ENCODE peak calls at places on chromosomes 3 and 15, in eight cellular contexts. One of them, this sample, is unnamed.

GRCh38 chr15:81264072-81264857 is 59.7 kb downstream of the STARD5 start:
- DNase-seq in neural progenitor cell: no peak
- DNase-seq in GM23248: peak
- DNase-seq in GM23338: no peak
- DNase-seq in MM.1S: no peak
- DNase-seq in HCT116: no peak
- DNase-seq in SK-N-SH: no peak
- DNase-seq in hepatocyte: no peak
- DNase-seq in this sample: no peak

GRCh38 chr15:67433495-67434099 is 87.3 kb upstream of the C15orf61 start:
- DNase-seq in MM.1S: peak
- DNase-seq in GM23338: peak
- DNase-seq in hepatocyte: peak
- DNase-seq in GM23248: peak
- DNase-seq in HCT116: peak
- DNase-seq in SK-N-SH: peak
- DNase-seq in neural progenitor cell: peak
- DNase-seq in this sample: peak

GRCh38 chr3:171733561-171733960 is 76.7 kb downstream of the PLD1 start:
- DNase-seq in GM23338: no peak
- DNase-seq in hepatocyte: no peak
- DNase-seq in HCT116: no peak
- DNase-seq in SK-N-SH: no peak
- DNase-seq in neural progenitor cell: no peak
- DNase-seq in GM23248: no peak
- DNase-seq in MM.1S: no peak
- DNase-seq in this sample: no peak

GRCh38 chr3:133536635-133536980 is 36.9 kb upstream of the CDV3 start:
- DNase-seq in hepatocyte: no peak
- DNase-seq in HCT116: no peak
- DNase-seq in neural progenitor cell: no peak
- DNase-seq in MM.1S: no peak
- DNase-seq in SK-N-SH: no peak
- DNase-seq in GM23338: no peak
- DNase-seq in GM23248: no peak
- DNase-seq in this sample: no peak

GRCh38 chr3:47163023-47163989 is 607 bp downstream of the SETD2 start:
- DNase-seq in GM23338: peak
- DNase-seq in neural progenitor cell: no peak
- DNase-seq in SK-N-SH: peak
- DNase-seq in hepatocyte: peak
- DNase-seq in HCT116: no peak
- DNase-seq in MM.1S: peak
- DNase-seq in GM23248: peak
- DNase-seq in this sample: peak

GRCh38 chr3:18297131-18297530 is 128.0 kb downstream of the SATB1 start:
- DNase-seq in SK-N-SH: no peak
- DNase-seq in MM.1S: no peak
- DNase-seq in neural progenitor cell: no peak
- DNase-seq in GM23248: no peak
- DNase-seq in GM23338: no peak
- DNase-seq in HCT116: no peak
- DNase-seq in hepatocyte: no peak
- DNase-seq in this sample: no peak

GRCh38 chr3:169390310-169390731 is 273.2 kb downstream of the MECOM start:
- DNase-seq in MM.1S: peak
- DNase-seq in GM23248: peak
- DNase-seq in HCT116: no peak
- DNase-seq in neural progenitor cell: no peak
- DNase-seq in GM23338: peak
- DNase-seq in SK-N-SH: no peak
- DNase-seq in hepatocyte: peak
- DNase-seq in this sample: peak

GRCh38 chr3:140273542-140274195 is 338.7 kb downstream of the CLSTN2 start:
- DNase-seq in hepatocyte: no peak
- DNase-seq in HCT116: no peak
- DNase-seq in SK-N-SH: no peak
- DNase-seq in GM23248: peak
- DNase-seq in GM23338: no peak
- DNase-seq in neural progenitor cell: no peak
- DNase-seq in MM.1S: no peak
- DNase-seq in this sample: no peak

GRCh38 chr15:37219211-37219701 is 118.9 kb upstream of the MEIS2 start:
- DNase-seq in hepatocyte: peak
- DNase-seq in SK-N-SH: no peak
- DNase-seq in MM.1S: no peak
- DNase-seq in neural progenitor cell: no peak
- DNase-seq in GM23248: no peak
- DNase-seq in GM23338: no peak
- DNase-seq in HCT116: no peak
- DNase-seq in this sample: no peak

GRCh38 chr15:39281094-39281493 is 299.8 kb upstream of the THBS1 start:
- DNase-seq in GM23248: peak
- DNase-seq in SK-N-SH: no peak
- DNase-seq in MM.1S: no peak
- DNase-seq in GM23338: no peak
- DNase-seq in HCT116: no peak
- DNase-seq in hepatocyte: no peak
- DNase-seq in neural progenitor cell: no peak
- DNase-seq in this sample: no peak

GRCh38 chr3:142501004-142501926 is 53.4 kb upstream of the XRN1 start:
- DNase-seq in SK-N-SH: no peak
- DNase-seq in HCT116: no peak
- DNase-seq in neural progenitor cell: no peak
- DNase-seq in hepatocyte: peak
- DNase-seq in MM.1S: no peak
- DNase-seq in GM23248: peak
- DNase-seq in GM23338: no peak
- DNase-seq in this sample: peak

GRCh38 chr3:140724856-140725812 is 47.3 kb downstream of the TRIM42 start:
- DNase-seq in MM.1S: no peak
- DNase-seq in HCT116: no peak
- DNase-seq in hepatocyte: no peak
- DNase-seq in SK-N-SH: no peak
- DNase-seq in neural progenitor cell: no peak
- DNase-seq in GM23338: no peak
- DNase-seq in GM23248: no peak
- DNase-seq in this sample: no peak

GRCh38 chr15:57253082-57253481 is 123.2 kb upstream of the CGNL1 start:
- DNase-seq in neural progenitor cell: no peak
- DNase-seq in MM.1S: no peak
- DNase-seq in HCT116: no peak
- DNase-seq in SK-N-SH: no peak
- DNase-seq in GM23248: no peak
- DNase-seq in GM23338: peak
- DNase-seq in hepatocyte: no peak
- DNase-seq in this sample: no peak

GRCh38 chr15:60000824-60001641 is 3.1 kb upstream of the FOXB1 start:
- DNase-seq in GM23248: no peak
- DNase-seq in GM23338: peak
- DNase-seq in SK-N-SH: peak
- DNase-seq in HCT116: no peak
- DNase-seq in hepatocyte: no peak
- DNase-seq in MM.1S: no peak
- DNase-seq in neural progenitor cell: peak
- DNase-seq in this sample: no peak
- H2AFZ ChIP-seq in GM23248: no peak
- H2AFZ ChIP-seq in GM23338: no peak
- H2AFZ ChIP-seq in SK-N-SH: no peak
- H2AFZ ChIP-seq in HCT116: no peak
- H2AFZ ChIP-seq in hepatocyte: no peak
- H2AFZ ChIP-seq in MM.1S: no peak
- H2AFZ ChIP-seq in neural progenitor cell: no peak
- H2AFZ ChIP-seq in this sample: no peak

GRCh38 chr3:13234155-13234505 is 160.9 kb upstream of the IQSEC1 start:
- DNase-seq in hepatocyte: no peak
- DNase-seq in MM.1S: no peak
- DNase-seq in neural progenitor cell: no peak
- DNase-seq in GM23248: no peak
- DNase-seq in HCT116: no peak
- DNase-seq in SK-N-SH: peak
- DNase-seq in GM23338: no peak
- DNase-seq in this sample: no peak

GRCh38 chr3:13231781-13232515 is 158.7 kb upstream of the IQSEC1 start:
- DNase-seq in MM.1S: no peak
- DNase-seq in GM23338: no peak
- DNase-seq in GM23248: no peak
- DNase-seq in HCT116: no peak
- DNase-seq in hepatocyte: no peak
- DNase-seq in SK-N-SH: peak
- DNase-seq in neural progenitor cell: no peak
- DNase-seq in this sample: no peak

GRCh38 chr3:13234664-13235063 is 161.4 kb upstream of the IQSEC1 start:
- DNase-seq in hepatocyte: no peak
- DNase-seq in neural progenitor cell: no peak
- DNase-seq in GM23248: no peak
- DNase-seq in GM23338: no peak
- DNase-seq in HCT116: no peak
- DNase-seq in SK-N-SH: peak
- DNase-seq in MM.1S: no peak
- DNase-seq in this sample: no peak

GRCh38 chr3:13235079-13235478 is 161.8 kb upstream of the IQSEC1 start:
- DNase-seq in GM23248: no peak
- DNase-seq in hepatocyte: no peak
- DNase-seq in GM23338: peak
- DNase-seq in SK-N-SH: peak
- DNase-seq in neural progenitor cell: no peak
- DNase-seq in MM.1S: no peak
- DNase-seq in HCT116: no peak
- DNase-seq in this sample: peak

DNA sequence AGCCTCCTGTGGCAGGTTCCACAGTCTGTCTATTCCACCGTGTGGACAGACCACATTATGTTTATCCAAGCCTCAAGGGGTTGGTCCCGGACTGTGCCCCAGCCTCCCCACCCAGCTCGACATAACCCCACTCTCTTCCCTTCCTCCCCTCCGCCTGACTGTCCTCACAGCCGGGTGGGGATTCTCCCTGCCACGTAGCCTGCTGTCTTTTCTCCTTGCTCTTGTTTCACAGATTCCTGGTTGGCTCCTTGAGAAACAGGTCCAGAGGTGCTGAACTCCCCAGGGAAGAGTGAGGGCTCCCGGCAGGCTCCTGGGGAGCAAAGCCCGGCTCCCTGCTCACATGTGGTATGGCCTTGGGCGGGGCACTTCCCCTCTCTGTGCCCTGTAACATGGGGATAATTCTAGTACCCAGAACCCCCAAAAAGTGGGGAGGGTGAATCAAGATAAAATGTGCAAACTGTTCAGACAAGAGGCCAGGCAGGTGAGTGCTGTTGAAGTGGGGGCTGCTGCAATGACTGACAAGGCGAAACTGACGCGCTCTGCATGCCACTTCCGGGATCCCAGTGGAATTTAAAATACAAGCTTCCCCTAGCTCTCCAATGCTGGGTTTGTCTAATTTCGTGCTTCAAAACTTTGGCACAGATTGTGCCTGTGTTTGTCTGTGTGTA is 160.4 kb upstream of the IQSEC1 start:
- DNase-seq in GM23248: no peak
- DNase-seq in MM.1S: no peak
- DNase-seq in GM23338: no peak
- DNase-seq in neural progenitor cell: no peak
- DNase-seq in hepatocyte: no peak
- DNase-seq in SK-N-SH: peak
- DNase-seq in HCT116: no peak
- DNase-seq in this sample: no peak
- TF ChIP-seq EZH2phosphoT487 in GM23248: no peak
- TF ChIP-seq EZH2phosphoT487 in MM.1S: no peak
- TF ChIP-seq EZH2phosphoT487 in GM23338: no peak
- TF ChIP-seq EZH2phosphoT487 in neural progenitor cell: no peak
- TF ChIP-seq EZH2phosphoT487 in hepatocyte: no peak
- TF ChIP-seq EZH2phosphoT487 in SK-N-SH: no peak
- TF ChIP-seq EZH2phosphoT487 in HCT116: no peak
- TF ChIP-seq EZH2phosphoT487 in this sample: no peak

DNA sequence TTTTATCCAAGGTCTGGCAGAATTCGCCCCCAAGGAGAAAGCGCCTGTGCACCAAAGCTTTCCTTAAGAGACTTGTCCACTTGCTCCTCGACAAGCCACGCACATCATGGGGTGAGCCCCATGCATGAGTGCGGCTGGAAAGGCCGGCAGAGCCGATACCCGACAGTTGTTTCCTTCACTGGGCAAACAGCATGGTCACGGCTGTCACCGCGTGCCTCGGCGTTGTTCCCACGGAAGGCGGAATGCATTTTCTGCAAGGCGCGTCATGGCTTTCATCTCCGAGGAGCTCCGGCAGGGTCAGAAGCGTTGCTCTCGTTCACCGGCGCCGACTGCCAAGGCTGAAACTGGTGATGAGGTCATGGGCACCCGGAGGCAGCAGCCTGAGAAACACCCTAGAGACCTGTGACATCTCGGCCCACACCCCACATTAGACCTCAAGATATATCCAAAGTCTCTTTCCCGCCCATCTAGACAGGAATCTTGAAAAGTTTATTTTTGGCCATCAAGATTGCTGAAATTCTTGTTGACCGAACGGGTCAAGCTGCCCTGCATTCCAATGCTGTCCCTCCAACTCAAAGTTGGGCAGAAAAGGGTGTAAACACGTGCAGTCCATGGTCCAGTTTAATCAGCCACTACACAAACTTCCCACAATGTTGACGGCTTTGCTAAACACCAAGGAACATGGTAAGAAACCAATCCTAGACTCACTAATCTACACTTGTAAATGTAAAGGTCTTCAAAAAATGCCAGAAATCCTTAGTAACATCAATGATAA is 604 bp upstream of the TJP1 start:
- DNase-seq in GM23338: peak
- DNase-seq in GM23248: peak
- DNase-seq in MM.1S: peak
- DNase-seq in SK-N-SH: no peak
- DNase-seq in hepatocyte: peak
- DNase-seq in HCT116: peak
- DNase-seq in neural progenitor cell: peak
- DNase-seq in this sample: peak
- H3K4me2 ChIP-seq in GM23338: peak
- H3K4me2 ChIP-seq in GM23248: peak
- H3K4me2 ChIP-seq in MM.1S: peak
- H3K4me2 ChIP-seq in SK-N-SH: peak
- H3K4me2 ChIP-seq in hepatocyte: peak
- H3K4me2 ChIP-seq in HCT116: peak
- H3K4me2 ChIP-seq in neural progenitor cell: peak
- H3K4me2 ChIP-seq in this sample: peak

GRCh38 chr3:183564046-183564445 is 8.5 kb upstream of the KLHL6 start:
- DNase-seq in HCT116: no peak
- DNase-seq in GM23338: no peak
- DNase-seq in MM.1S: no peak
- DNase-seq in neural progenitor cell: no peak
- DNase-seq in SK-N-SH: no peak
- DNase-seq in hepatocyte: no peak
- DNase-seq in GM23248: no peak
- DNase-seq in this sample: no peak

GRCh38 chr3:183563686-183563941 is 8.1 kb upstream of the KLHL6 start:
- DNase-seq in HCT116: no peak
- DNase-seq in GM23248: no peak
- DNase-seq in hepatocyte: no peak
- DNase-seq in MM.1S: no peak
- DNase-seq in GM23338: no peak
- DNase-seq in SK-N-SH: no peak
- DNase-seq in neural progenitor cell: no peak
- DNase-seq in this sample: no peak

GRCh38 chr3:183555541-183556081 is at the start of gene KLHL6:
- DNase-seq in HCT116: no peak
- DNase-seq in hepatocyte: no peak
- DNase-seq in MM.1S: peak
- DNase-seq in GM23248: no peak
- DNase-seq in GM23338: no peak
- DNase-seq in SK-N-SH: no peak
- DNase-seq in neural progenitor cell: no peak
- DNase-seq in this sample: no peak

GRCh38 chr3:183560607-183561006 is 5.1 kb upstream of the KLHL6 start:
- DNase-seq in GM23338: peak
- DNase-seq in hepatocyte: peak
- DNase-seq in GM23248: no peak
- DNase-seq in MM.1S: peak
- DNase-seq in HCT116: no peak
- DNase-seq in neural progenitor cell: peak
- DNase-seq in SK-N-SH: no peak
- DNase-seq in this sample: peak
- H2AFZ ChIP-seq in GM23338: peak
- H2AFZ ChIP-seq in hepatocyte: no peak
- H2AFZ ChIP-seq in GM23248: no peak
- H2AFZ ChIP-seq in MM.1S: peak
- H2AFZ ChIP-seq in HCT116: no peak
- H2AFZ ChIP-seq in neural progenitor cell: no peak
- H2AFZ ChIP-seq in SK-N-SH: no peak
- H2AFZ ChIP-seq in this sample: no peak

This sample was measured in PC-3.